ENCODE peak calls at places on chromosomes 2 and 18, in eight cellular contexts. One of them, this sample, is unnamed.

GRCh38 chr18:11963991-11964484 is 17.3 kb upstream of the IMPA2 start:
- DNase-seq in GM23248: peak; percentile 85
- DNase-seq in IMR-90: peak; percentile 79
- DNase-seq in BE2C: no peak
- DNase-seq in A549: no peak
- DNase-seq in heart left ventricle: no peak
- DNase-seq in mammary epithelial cell: no peak
- DNase-seq in tibial artery: no peak
- DNase-seq in this sample: no peak

GRCh38 chr18:49447810-49448745 is 12.4 kb downstream of the DYM start:
- DNase-seq in tibial artery: no peak
- DNase-seq in BE2C: peak; percentile 57
- DNase-seq in GM23248: peak; percentile 75
- DNase-seq in heart left ventricle: peak; percentile 20
- DNase-seq in mammary epithelial cell: peak; percentile 63
- DNase-seq in IMR-90: peak; percentile 70
- DNase-seq in A549: peak; percentile 12
- DNase-seq in this sample: peak; percentile 34

GRCh38 chr2:234952270-234953115 is 676 bp downstream of the SH3BP4 start:
- DNase-seq in GM23248: peak; percentile 50
- DNase-seq in IMR-90: no peak
- DNase-seq in mammary epithelial cell: no peak
- DNase-seq in heart left ventricle: no peak
- DNase-seq in BE2C: peak; percentile 54
- DNase-seq in A549: no peak
- DNase-seq in tibial artery: peak; percentile 66
- DNase-seq in this sample: no peak

GRCh38 chr2:85768713-85769112 is 14.9 kb downstream of the ATOH8 start:
- DNase-seq in IMR-90: no peak
- DNase-seq in GM23248: peak; percentile 42
- DNase-seq in tibial artery: peak; percentile 84
- DNase-seq in BE2C: peak; percentile 75
- DNase-seq in A549: no peak
- DNase-seq in mammary epithelial cell: no peak
- DNase-seq in heart left ventricle: peak; percentile 87
- DNase-seq in this sample: no peak

GRCh38 chr18:55228191-55228590 is 268.9 kb upstream of the CCDC68 start:
- DNase-seq in tibial artery: no peak
- DNase-seq in IMR-90: peak; percentile 72
- DNase-seq in GM23248: no peak
- DNase-seq in mammary epithelial cell: no peak
- DNase-seq in A549: no peak
- DNase-seq in heart left ventricle: no peak
- DNase-seq in BE2C: no peak
- DNase-seq in this sample: no peak

GRCh38 chr2:227509824-227510619 is 38.1 kb downstream of the AGFG1 start:
- DNase-seq in IMR-90: peak; percentile 51
- DNase-seq in mammary epithelial cell: peak; percentile 90
- DNase-seq in tibial artery: no peak
- DNase-seq in A549: no peak
- DNase-seq in GM23248: peak; percentile 57
- DNase-seq in heart left ventricle: no peak
- DNase-seq in BE2C: peak; percentile 80
- DNase-seq in this sample: no peak

GRCh38 chr2:207051345-207051959 is 112.1 kb downstream of the CPO start:
- DNase-seq in A549: no peak
- DNase-seq in tibial artery: no peak
- DNase-seq in heart left ventricle: no peak
- DNase-seq in mammary epithelial cell: peak; percentile 57
- DNase-seq in BE2C: no peak
- DNase-seq in GM23248: peak; percentile 54
- DNase-seq in IMR-90: peak; percentile 65
- DNase-seq in this sample: no peak

GRCh38 chr2:25920326-25920725 is 42.0 kb upstream of the ASXL2 start:
- DNase-seq in tibial artery: no peak
- DNase-seq in GM23248: peak; percentile 77
- DNase-seq in mammary epithelial cell: no peak
- DNase-seq in IMR-90: peak; percentile 87
- DNase-seq in A549: no peak
- DNase-seq in BE2C: no peak
- DNase-seq in heart left ventricle: no peak
- DNase-seq in this sample: no peak

GRCh38 chr2:66982766-66983165 is 414.4 kb upstream of the ETAA1 start:
- DNase-seq in mammary epithelial cell: peak; percentile 3
- DNase-seq in heart left ventricle: no peak
- DNase-seq in tibial artery: no peak
- DNase-seq in A549: no peak
- DNase-seq in BE2C: no peak
- DNase-seq in IMR-90: peak; percentile 44
- DNase-seq in GM23248: peak; percentile 34
- DNase-seq in this sample: no peak

DNA sequence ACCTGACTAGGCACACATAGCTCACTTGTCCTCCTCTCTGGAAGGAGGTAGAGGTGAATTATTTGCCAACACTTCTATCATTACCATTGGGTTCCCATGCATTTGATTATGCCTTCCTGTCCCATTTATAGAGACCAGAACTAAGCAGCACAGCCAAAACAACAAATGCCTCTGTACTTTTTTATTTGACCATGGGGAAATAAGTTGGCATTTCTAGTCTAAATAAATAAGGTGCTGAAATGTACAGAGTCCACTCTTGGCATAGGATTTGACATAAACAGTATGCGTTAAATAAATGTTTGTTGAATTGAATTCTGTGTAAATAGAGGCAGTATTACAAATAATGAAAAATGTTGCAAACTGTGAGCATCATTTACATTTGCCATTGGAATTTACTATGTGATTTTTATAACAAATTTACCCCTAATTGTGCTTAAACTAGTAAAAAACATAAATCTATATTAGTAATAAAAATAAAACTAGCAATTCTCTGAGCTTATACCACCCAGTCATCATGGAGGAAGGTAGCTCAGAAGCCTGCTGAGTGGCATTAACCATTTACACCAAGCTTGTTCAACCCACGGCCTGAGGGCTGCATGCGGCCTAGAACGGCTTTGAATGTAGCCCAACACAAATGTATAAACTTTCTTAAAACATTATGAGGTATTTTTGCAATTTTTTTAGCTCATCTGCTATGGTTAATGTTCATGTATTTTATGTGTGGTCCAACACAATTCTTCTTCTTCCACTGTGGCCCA is 367.8 kb downstream of the FIGN start:
- DNase-seq in mammary epithelial cell: no peak
- DNase-seq in A549: no peak
- DNase-seq in tibial artery: no peak
- DNase-seq in GM23248: no peak
- DNase-seq in BE2C: no peak
- DNase-seq in heart left ventricle: no peak
- DNase-seq in IMR-90: no peak
- DNase-seq in this sample: no peak
- H3K4me1 ChIP-seq in mammary epithelial cell: no peaks in the 10 kb centered on the region
- H3K4me1 ChIP-seq in A549: peaks cover 11% of the 10 kb centered on the region
- H3K4me1 ChIP-seq in tibial artery: no peaks in the 10 kb centered on the region
- H3K4me1 ChIP-seq in GM23248: no peaks in the 10 kb centered on the region
- H3K4me1 ChIP-seq in BE2C: no peaks in the 10 kb centered on the region
- H3K4me1 ChIP-seq in heart left ventricle: peaks cover 5% of the 10 kb centered on the region
- H3K4me1 ChIP-seq in IMR-90: no peaks in the 10 kb centered on the region
- H3K4me1 ChIP-seq in this sample: no peaks in the 10 kb centered on the region

GRCh38 chr2:128311216-128311754 is 7.4 kb downstream of the HS6ST1 start:
- DNase-seq in BE2C: no peak
- DNase-seq in tibial artery: peak; percentile 23
- DNase-seq in mammary epithelial cell: no peak
- DNase-seq in A549: no peak
- DNase-seq in GM23248: no peak
- DNase-seq in heart left ventricle: no peak
- DNase-seq in IMR-90: no peak
- DNase-seq in this sample: no peak

GRCh38 chr2:128310761-128311160 is 7.9 kb downstream of the HS6ST1 start:
- DNase-seq in IMR-90: no peak
- DNase-seq in mammary epithelial cell: no peak
- DNase-seq in tibial artery: peak; percentile 60
- DNase-seq in A549: no peak
- DNase-seq in BE2C: no peak
- DNase-seq in heart left ventricle: no peak
- DNase-seq in GM23248: no peak
- DNase-seq in this sample: no peak

GRCh38 chr2:128309341-128310093 is 9.2 kb downstream of the HS6ST1 start:
- DNase-seq in IMR-90: peak; percentile 86
- DNase-seq in heart left ventricle: peak; percentile 27
- DNase-seq in mammary epithelial cell: no peak
- DNase-seq in GM23248: no peak
- DNase-seq in tibial artery: peak; percentile 59
- DNase-seq in A549: no peak
- DNase-seq in BE2C: peak; percentile 3
- DNase-seq in this sample: no peak

GRCh38 chr2:128308889-128309288 is 9.8 kb downstream of the HS6ST1 start:
- DNase-seq in heart left ventricle: no peak
- DNase-seq in IMR-90: no peak
- DNase-seq in BE2C: peak; percentile 0
- DNase-seq in A549: no peak
- DNase-seq in GM23248: no peak
- DNase-seq in mammary epithelial cell: no peak
- DNase-seq in tibial artery: no peak
- DNase-seq in this sample: no peak

DNA sequence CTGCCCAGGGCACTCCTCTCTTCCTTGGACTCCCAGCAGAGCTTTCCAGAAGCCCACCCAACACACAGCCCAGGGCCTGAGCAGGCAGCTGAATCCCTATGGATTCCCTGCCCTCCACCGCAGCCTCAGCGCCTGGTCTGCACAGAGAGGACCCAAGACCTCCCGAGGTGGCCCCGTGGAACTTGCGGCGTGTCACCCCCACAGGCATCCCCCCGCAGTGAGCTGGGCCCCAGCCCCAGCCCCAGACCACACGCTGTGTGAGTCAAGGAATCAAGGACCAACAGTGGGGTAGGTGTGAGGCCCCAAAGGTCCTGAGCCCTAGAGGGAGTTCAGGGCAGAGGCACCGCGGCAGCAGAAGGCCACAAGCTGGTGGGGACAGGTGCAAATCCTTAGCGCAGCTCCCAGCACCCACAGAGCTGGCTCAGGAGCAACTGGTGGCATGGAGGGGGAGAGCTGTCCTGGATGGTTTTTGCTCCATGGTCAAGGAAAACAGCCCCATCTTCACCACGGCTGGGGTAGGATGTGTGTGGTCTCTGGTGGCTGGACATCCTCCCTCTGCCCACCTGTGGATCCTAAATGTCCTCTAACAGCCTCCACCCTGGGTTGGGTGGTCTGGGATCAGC is 8.5 kb downstream of the HS6ST1 start:
- DNase-seq in tibial artery: peak; percentile 56
- DNase-seq in A549: no peak
- DNase-seq in heart left ventricle: no peak
- DNase-seq in BE2C: peak; percentile 1
- DNase-seq in IMR-90: no peak
- DNase-seq in GM23248: no peak
- DNase-seq in mammary epithelial cell: no peak
- DNase-seq in this sample: no peak
- H3K4me1 ChIP-seq in tibial artery: peaks cover 20% of the 10 kb centered on the region
- H3K4me1 ChIP-seq in A549: peaks cover 20% of the 10 kb centered on the region
- H3K4me1 ChIP-seq in heart left ventricle: peaks cover 82% of the 10 kb centered on the region
- H3K4me1 ChIP-seq in BE2C: no peaks in the 10 kb centered on the region
- H3K4me1 ChIP-seq in IMR-90: peaks cover 84% of the 10 kb centered on the region
- H3K4me1 ChIP-seq in GM23248: peaks cover 18% of the 10 kb centered on the region
- H3K4me1 ChIP-seq in mammary epithelial cell: peaks cover 30% of the 10 kb centered on the region
- H3K4me1 ChIP-seq in this sample: no peaks in the 10 kb centered on the region

DNA sequence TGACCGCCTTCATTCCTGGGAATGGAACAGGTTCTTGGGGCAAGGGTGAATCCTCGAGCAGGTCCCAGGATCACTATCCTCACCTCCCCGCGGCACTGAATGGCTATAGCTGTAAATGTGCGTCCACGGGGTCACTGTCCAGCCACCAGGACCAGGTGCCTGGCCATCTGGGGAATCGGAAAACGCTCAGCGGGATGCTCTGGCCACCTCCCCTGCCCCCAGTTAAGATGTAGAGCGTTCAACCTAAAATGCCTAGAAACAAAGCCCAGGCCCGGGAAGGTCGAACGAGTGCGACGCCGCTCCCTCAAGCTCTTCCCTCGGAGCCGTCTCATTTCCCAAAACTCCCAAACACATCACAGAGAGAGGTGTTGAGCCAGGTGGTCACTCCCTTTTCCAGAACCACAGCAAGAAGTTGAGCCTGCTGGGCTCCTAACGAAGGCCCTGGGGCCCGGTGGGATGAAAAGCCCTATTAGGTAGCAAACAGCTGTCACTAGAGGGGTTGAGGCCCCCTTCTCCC is 795 bp upstream of the CAPN10 start:
- DNase-seq in IMR-90: no peak
- DNase-seq in A549: no peak
- DNase-seq in mammary epithelial cell: no peak
- DNase-seq in GM23248: peak; percentile 34
- DNase-seq in BE2C: no peak
- DNase-seq in tibial artery: no peak
- DNase-seq in heart left ventricle: no peak
- DNase-seq in this sample: no peak
- H3K4me1 ChIP-seq in IMR-90: peaks cover 15% of the 10 kb centered on the region
- H3K4me1 ChIP-seq in A549: peaks cover 25% of the 10 kb centered on the region
- H3K4me1 ChIP-seq in mammary epithelial cell: peaks cover 52% of the 10 kb centered on the region
- H3K4me1 ChIP-seq in GM23248: peaks cover 19% of the 10 kb centered on the region
- H3K4me1 ChIP-seq in BE2C: no peaks in the 10 kb centered on the region
- H3K4me1 ChIP-seq in tibial artery: peaks cover 30% of the 10 kb centered on the region
- H3K4me1 ChIP-seq in heart left ventricle: peaks cover 63% of the 10 kb centered on the region
- H3K4me1 ChIP-seq in this sample: peaks cover 25% of the 10 kb centered on the region

DNA sequence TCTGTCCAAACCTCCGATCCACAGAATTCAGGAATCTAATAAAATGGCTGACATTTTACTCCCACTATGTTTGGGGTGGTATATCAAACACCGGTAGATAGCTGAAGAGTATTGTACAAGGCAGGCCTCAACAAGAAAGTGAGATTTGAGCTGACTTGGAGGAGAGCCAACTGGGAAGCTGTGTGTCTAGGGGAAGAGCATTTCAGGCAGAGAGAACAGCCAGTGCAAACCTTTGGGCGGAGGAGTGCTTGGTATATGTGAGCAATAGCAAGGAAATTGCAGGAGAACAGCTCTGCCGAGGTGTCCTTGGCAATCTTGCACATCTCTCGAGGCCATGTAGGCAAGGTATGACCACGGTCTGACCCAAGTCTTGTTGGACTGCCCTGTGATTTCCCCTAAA is 1.8 kb upstream of the MERTK start:
- DNase-seq in mammary epithelial cell: peak; percentile 71
- DNase-seq in heart left ventricle: no peak
- DNase-seq in tibial artery: no peak
- DNase-seq in IMR-90: no peak
- DNase-seq in A549: no peak
- DNase-seq in BE2C: no peak
- DNase-seq in GM23248: no peak
- DNase-seq in this sample: no peak
- H3K4me1 ChIP-seq in mammary epithelial cell: peaks cover 20% of the 10 kb centered on the region
- H3K4me1 ChIP-seq in heart left ventricle: peaks cover 35% of the 10 kb centered on the region
- H3K4me1 ChIP-seq in tibial artery: peaks cover 6% of the 10 kb centered on the region
- H3K4me1 ChIP-seq in IMR-90: peaks cover 4% of the 10 kb centered on the region
- H3K4me1 ChIP-seq in A549: peaks cover 4% of the 10 kb centered on the region
- H3K4me1 ChIP-seq in BE2C: no peaks in the 10 kb centered on the region
- H3K4me1 ChIP-seq in GM23248: no peaks in the 10 kb centered on the region
- H3K4me1 ChIP-seq in this sample: peaks cover 10% of the 10 kb centered on the region

GRCh38 chr2:59933948-59934347 is 619.5 kb downstream of the BCL11A start:
- DNase-seq in BE2C: no peak
- DNase-seq in IMR-90: no peak
- DNase-seq in heart left ventricle: no peak
- DNase-seq in mammary epithelial cell: no peak
- DNase-seq in GM23248: no peak
- DNase-seq in tibial artery: no peak
- DNase-seq in A549: no peak
- DNase-seq in this sample: no peak
- H3K4me1 ChIP-seq in BE2C: no peaks in the 10 kb centered on the region
- H3K4me1 ChIP-seq in IMR-90: no peaks in the 10 kb centered on the region
- H3K4me1 ChIP-seq in heart left ventricle: no peaks in the 10 kb centered on the region
- H3K4me1 ChIP-seq in mammary epithelial cell: no peaks in the 10 kb centered on the region
- H3K4me1 ChIP-seq in GM23248: no peaks in the 10 kb centered on the region
- H3K4me1 ChIP-seq in tibial artery: no peaks in the 10 kb centered on the region
- H3K4me1 ChIP-seq in A549: no peaks in the 10 kb centered on the region
- H3K4me1 ChIP-seq in this sample: no peaks in the 10 kb centered on the region

This sample was measured in effector memory CD4-positive, alpha-beta T cell.